ENCODE peak calls at places on chromosomes 7 and 10, in eight cellular contexts. C is colonic mucosa; K is pancreas; H is CD4-positive, CD25-positive, alpha-beta regulatory T cell; B is right lobe of liver; X is ascending aorta; L is CD8-positive, alpha-beta memory T cell; T is cardiac muscle cell. I is an unnamed sample. For H3K27me3 and H3K4me1, the result is how much of the 10 kb centered on the place peaks cover.

GRCh38 chr10:69101451-69102095 is 13.7 kb downstream of the SRGN start:
- DNase-seq in C (no peak), K (no peak), H (peak), B (no peak), X (no peak), L (no peak), T (no peak), I (no peak)

GRCh38 chr7:157674715-157675426 is 338.1 kb downstream of the DNAJB6 start:
- DNase-seq in C (no peak), K (peak), H (no peak), B (peak), X (peak), L (no peak), T (no peak), I (no peak)

GRCh38 chr10:98403812-98404504 is 11.0 kb downstream of the PYROXD2 start:
- DNase-seq in C (no peak), K (no peak), H (peak), B (no peak), X (no peak), L (no peak), T (no peak), I (no peak)

GRCh38 chr7:6226194-6226799 is 46.1 kb downstream of the CYTH3 start:
- DNase-seq in C (no peak), K (no peak), H (no peak), B (no peak), X (no peak), L (no peak), T (no peak), I (no peak)

GRCh38 chr10:89342219-89342966 is 14.6 kb downstream of the IFIT3 start:
- DNase-seq in C (no peak), K (no peak), H (no peak), B (peak), X (no peak), L (no peak), T (no peak), I (no peak)

GRCh38 chr7:78924581-78924980 is 528.9 kb downstream of the MAGI2 start:
- DNase-seq in C (no peak), K (no peak), H (no peak), B (no peak), X (no peak), L (no peak), T (peak), I (no peak)

GRCh38 chr7:12650080-12650479 is 37.4 kb upstream of the ARL4A start:
- DNase-seq in C (no peak), K (no peak), H (no peak), B (no peak), X (no peak), L (no peak), T (no peak), I (no peak)

GRCh38 chr10:72162978-72163377 is 52.8 kb upstream of the ANAPC16 start:
- DNase-seq in C (no peak), K (no peak), H (peak), B (no peak), X (no peak), L (no peak), T (no peak), I (no peak)

GRCh38 chr10:131427901-131428300 is 116.4 kb upstream of the TCERG1L start:
- DNase-seq in C (no peak), K (no peak), H (no peak), B (no peak), X (no peak), L (no peak), T (no peak), I (no peak)

GRCh38 chr7:16083931-16084330 is 337.4 kb downstream of the CRPPA start:
- DNase-seq in C (no peak), K (no peak), H (no peak), B (no peak), X (no peak), L (no peak), T (no peak), I (no peak)

GRCh38 chr10:132470306-132471124 is 67.1 kb upstream of the INPP5A start:
- DNase-seq in C (no peak), K (no peak), H (no peak), B (peak), X (no peak), L (no peak), T (no peak), I (no peak)

GRCh38 chr10:6204341-6205191 is 1.8 kb downstream of the PFKFB3 start:
- DNase-seq in C (peak), K (peak), H (peak), B (peak), X (peak), L (no peak), T (no peak), I (no peak)

GRCh38 chr10:78353636-78354035 is 320.0 kb downstream of the RPS24 start:
- DNase-seq in C (no peak), K (no peak), H (no peak), B (no peak), X (no peak), L (no peak), T (no peak), I (no peak)
- H3K27me3 ChIP-seq in C (under half), K (under half), H (under half), B (under half), X (under half), L (under half), T (under half), I (under half)

DNA sequence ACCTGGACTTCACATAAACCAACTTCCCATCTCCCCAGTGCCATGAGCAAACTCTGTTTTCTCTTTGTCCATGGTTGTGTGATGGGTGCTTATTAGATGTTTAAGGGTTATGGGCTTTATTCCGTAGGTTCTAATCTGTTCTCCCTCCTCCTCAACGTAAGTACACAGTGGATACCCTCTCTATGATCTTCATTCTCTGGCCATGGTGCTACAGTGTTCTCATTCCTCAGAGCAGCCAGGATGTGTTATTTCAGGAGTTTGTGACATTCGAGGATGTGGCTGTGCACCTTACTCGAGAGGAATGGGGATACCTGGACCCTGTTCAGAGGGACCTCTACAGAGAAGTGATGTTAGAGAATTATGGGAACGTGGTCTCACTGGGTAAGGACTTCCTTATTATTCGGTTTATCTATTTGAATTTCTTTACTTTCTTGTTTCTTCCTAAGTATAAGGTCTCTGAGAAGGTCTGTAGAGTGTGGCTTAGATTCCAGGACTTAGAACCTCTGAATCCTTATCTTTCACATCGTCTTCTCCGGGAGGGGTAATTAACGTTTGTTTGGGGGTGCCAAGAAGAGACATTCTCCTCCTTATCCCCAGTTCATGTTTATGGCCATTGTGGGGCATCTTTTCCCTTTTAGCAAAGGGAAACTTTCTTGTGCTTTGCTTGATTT is 3.8 kb downstream of the ZNF655 start:
- DNase-seq in C (no peak), K (no peak), H (no peak), B (no peak), X (no peak), L (no peak), T (no peak), I (no peak)
- H3K27ac ChIP-seq in C (peak), K (no peak), H (no peak), B (no peak), X (peak), L (no peak), T (no peak), I (no peak)

GRCh38 chr10:104321716-104322415 is 16.4 kb downstream of the ITPRIP start:
- DNase-seq in C (no peak), K (no peak), H (peak), B (no peak), X (no peak), L (no peak), T (no peak), I (no peak)

GRCh38 chr10:104323721-104324686 is 14.3 kb downstream of the ITPRIP start:
- DNase-seq in C (no peak), K (no peak), H (no peak), B (no peak), X (peak), L (no peak), T (no peak), I (no peak)

GRCh38 chr10:104321226-104321625 is 17.0 kb downstream of the ITPRIP start:
- DNase-seq in C (no peak), K (no peak), H (no peak), B (no peak), X (peak), L (no peak), T (no peak), I (no peak)

GRCh38 chr10:104323085-104323484 is 15.2 kb downstream of the ITPRIP start:
- DNase-seq in C (no peak), K (no peak), H (no peak), B (no peak), X (no peak), L (no peak), T (no peak), I (no peak)

DNA sequence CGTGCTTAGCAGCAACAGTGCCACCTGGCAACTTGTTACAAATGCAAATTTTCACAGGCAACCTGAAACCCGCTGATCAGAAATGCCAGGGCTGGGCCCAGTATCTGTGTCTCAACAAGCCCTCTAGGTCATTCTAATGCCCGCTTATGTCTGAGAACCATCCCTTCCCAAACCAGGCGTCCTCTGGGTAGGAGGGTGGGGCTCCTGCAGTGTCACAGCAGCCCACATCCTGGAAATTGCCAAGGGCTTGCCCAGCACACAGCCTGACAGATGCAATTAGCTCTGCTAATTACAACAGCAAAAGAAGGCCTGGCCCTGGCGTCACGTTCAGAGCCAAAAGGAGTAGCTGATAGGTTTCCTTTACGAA is 15.9 kb downstream of the ITPRIP start:
- DNase-seq in C (no peak), K (no peak), H (peak), B (no peak), X (peak), L (no peak), T (no peak), I (no peak)
- H3K4me1 ChIP-seq in C (under half), K (under half), H (half or more), B (under half), X (half or more), L (half or more), T (under half), I (half or more)

GRCh38 chr7:147196476-147196875 is 1079.9 kb downstream of the CNTNAP2 start:
- DNase-seq in C (no peak), K (no peak), H (no peak), B (no peak), X (no peak), L (no peak), T (no peak), I (no peak)

GRCh38 chr7:147193476-147193875 is 1076.9 kb downstream of the CNTNAP2 start:
- DNase-seq in C (no peak), K (no peak), H (no peak), B (no peak), X (no peak), L (no peak), T (no peak), I (no peak)

GRCh38 chr7:147199868-147200267 is 1083.3 kb downstream of the CNTNAP2 start:
- DNase-seq in C (no peak), K (no peak), H (no peak), B (no peak), X (no peak), L (no peak), T (no peak), I (no peak)

DNA sequence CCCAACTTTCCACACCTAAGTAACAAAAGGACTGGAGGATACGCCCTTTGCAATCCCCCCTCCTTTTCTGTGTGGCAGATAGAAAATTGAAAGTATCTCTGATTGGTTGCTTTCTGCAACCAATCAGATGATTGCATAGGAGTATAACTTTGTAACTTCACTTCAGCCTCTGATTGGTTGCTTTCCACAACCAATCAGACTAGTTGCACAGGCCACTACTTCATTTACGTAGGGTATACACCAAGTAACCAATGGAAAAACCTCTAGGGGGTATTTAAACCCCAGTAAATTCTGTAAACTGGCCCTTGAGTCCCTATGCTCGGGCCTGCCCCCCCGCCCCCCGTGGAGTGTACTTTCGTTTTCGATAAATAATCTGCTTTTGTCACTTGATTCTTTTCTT is 1080.4 kb downstream of the CNTNAP2 start:
- DNase-seq in C (no peak), K (no peak), H (no peak), B (no peak), X (no peak), L (no peak), T (no peak), I (no peak)
- H3K27me3 ChIP-seq in C (under half), K (under half), H (under half), B (under half), X (under half), L (under half), T (under half), I (under half)

DNA sequence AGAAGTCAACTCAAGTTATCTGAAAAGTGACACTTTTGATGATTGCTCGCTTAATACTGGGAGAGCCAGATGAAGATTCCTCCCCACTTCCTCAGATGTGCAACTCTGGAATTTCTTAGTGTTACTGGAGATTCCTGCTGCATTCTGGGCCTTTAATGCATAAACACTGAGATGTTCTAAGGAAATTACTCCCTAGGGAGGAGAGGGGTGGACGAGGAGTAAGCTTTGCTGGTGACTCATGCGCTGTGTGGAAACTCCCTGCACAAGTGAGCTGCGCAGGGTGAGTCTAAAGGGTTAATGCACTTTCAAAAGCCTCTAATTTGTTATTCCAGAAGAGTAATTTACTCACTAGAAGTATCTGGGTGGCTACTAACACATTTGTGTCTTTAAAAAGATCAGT is 46.3 kb downstream of the EGFR start:
- DNase-seq in C (no peak), K (no peak), H (no peak), B (no peak), X (no peak), L (no peak), T (no peak), I (no peak)
- H3K27ac ChIP-seq in C (peak), K (peak), H (no peak), B (peak), X (peak), L (no peak), T (no peak), I (no peak)

GRCh38 chr7:151093748-151094147 is 7.5 kb downstream of the AGAP3 start:
- DNase-seq in C (no peak), K (no peak), H (no peak), B (no peak), X (peak), L (no peak), T (no peak), I (no peak)
- H3K4me1 ChIP-seq in C (under half), K (under half), H (under half), B (under half), X (under half), L (under half), T (under half), I (under half)

GRCh38 chr7:72674394-72674793 is 153.6 kb downstream of the TYW1B start:
- DNase-seq in C (no peak), K (no peak), H (no peak), B (no peak), X (no peak), L (no peak), T (no peak), I (no peak)
- H3K27me3 ChIP-seq in C (under half), K (under half), H (under half), B (under half), X (under half), L (under half), T (under half), I (under half)

I was measured in effector memory CD4-positive, alpha-beta T cell.